ENCODE peak calls at places on chromosomes 1 and 21, in ten cellular contexts. M is kidney, F is PC-3, Z is IMR-90, N is uterus, A is cardiac muscle cell, D is breast epithelium, B is fibroblast of lung, X is keratinocyte, V is stomach. U is an unnamed sample.

GRCh38 chr1:72399807-72400206 is 117.5 kb upstream of the NEGR1 start:
- DNase-seq in M (no peak), F (no peak), Z (no peak), N (no peak), A (no peak), D (no peak), B (no peak), X (no peak), V (no peak), U (no peak)

GRCh38 chr1:205748398-205749093 is 1.4 kb downstream of the NUCKS1 start:
- DNase-seq in M (no peak), F (peak; percentile 23), Z (peak; percentile 79), N (peak; percentile 46), A (peak; percentile 96), D (no peak), B (peak; percentile 69), X (no peak), V (no peak), U (no peak)

GRCh38 chr1:154943649-154944421 is 7.3 kb upstream of the PMVK start:
- DNase-seq in M (no peak), F (peak; percentile 64), Z (peak; percentile 12), N (no peak), A (peak; percentile 39), D (no peak), B (no peak), X (no peak), V (peak; percentile 47), U (no peak)

GRCh38 chr1:3066250-3066711 is 2.7 kb upstream of the PRDM16 start:
- DNase-seq in M (peak; percentile 80), F (peak; percentile 16), Z (no peak), N (no peak), A (peak; percentile 38), D (no peak), B (no peak), X (no peak), V (peak; percentile 81), U (peak; percentile 90)

GRCh38 chr21:34302496-34302895 is 61.3 kb upstream of the KCNE2 start:
- DNase-seq in M (no peak), F (no peak), Z (peak; percentile 1), N (no peak), A (no peak), D (no peak), B (no peak), X (no peak), V (no peak), U (no peak)

GRCh38 chr21:32812035-32812434 is 40.5 kb upstream of the PAXBP1 start:
- DNase-seq in M (no peak), F (no peak), Z (peak; percentile 10), N (no peak), A (no peak), D (no peak), B (peak; percentile 45), X (no peak), V (no peak), U (no peak)

GRCh38 chr1:47785561-47786271 is 211.5 kb downstream of the TRABD2B start:
- DNase-seq in M (no peak), F (peak; percentile 22), Z (no peak), N (no peak), A (peak; percentile 13), D (no peak), B (no peak), X (no peak), V (no peak), U (peak; percentile 73)

GRCh38 chr1:3023994-3024393 is 2.7 kb downstream of the ACTRT2 start:
- DNase-seq in M (no peak), F (peak; percentile 17), Z (no peak), N (no peak), A (no peak), D (peak; percentile 15), B (no peak), X (no peak), V (no peak), U (no peak)

GRCh38 chr1:61254629-61255323 is 172.4 kb downstream of the NFIA start:
- DNase-seq in M (no peak), F (peak; percentile 44), Z (peak; percentile 18), N (peak; percentile 68), A (peak; percentile 80), D (no peak), B (no peak), X (no peak), V (no peak), U (no peak)

DNA sequence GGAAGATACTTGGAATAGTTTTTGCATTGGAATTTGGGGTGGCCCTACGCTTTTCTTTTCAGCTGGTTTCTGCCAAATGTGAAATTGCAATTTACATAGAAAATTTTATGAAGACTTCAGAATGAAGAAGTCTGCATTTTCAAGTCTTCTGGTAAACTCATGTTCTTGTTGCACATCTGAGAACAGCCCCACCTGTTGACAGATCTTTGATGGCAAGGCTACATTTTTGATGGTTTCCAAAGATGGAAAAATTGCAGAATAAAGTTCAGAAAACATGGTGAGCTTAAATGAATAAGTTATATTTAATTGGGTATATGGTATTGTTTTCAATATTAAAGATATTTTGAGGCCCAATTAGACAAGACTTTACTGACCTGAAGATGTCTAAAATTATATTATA is 25.4 kb downstream of the OLFM3 start:
- DNase-seq in M (no peak), F (peak; percentile 29), Z (peak; percentile 0), N (no peak), A (no peak), D (no peak), B (no peak), X (no peak), V (no peak), U (no peak)
- TF ChIP-seq CTCF in M (no peak), F (peak; percentile 56), Z (no peak), N (no peak), A (no peak), D (no peak), B (no peak), X (peak; percentile 10), V (no peak), U (no peak)

GRCh38 chr21:25827513-25827912 is 92.7 kb downstream of the GABPA start:
- DNase-seq in M (no peak), F (no peak), Z (no peak), N (no peak), A (no peak), D (no peak), B (no peak), X (no peak), V (no peak), U (no peak)

GRCh38 chr21:25835397-25835796 is 100.6 kb downstream of the GABPA start:
- DNase-seq in M (no peak), F (no peak), Z (no peak), N (no peak), A (peak; percentile 34), D (no peak), B (peak; percentile 11), X (no peak), V (no peak), U (no peak)

GRCh38 chr21:25826652-25827051 is 91.9 kb downstream of the GABPA start:
- DNase-seq in M (no peak), F (no peak), Z (no peak), N (no peak), A (no peak), D (no peak), B (no peak), X (no peak), V (no peak), U (no peak)

GRCh38 chr21:25834376-25834775 is 99.6 kb downstream of the GABPA start:
- DNase-seq in M (no peak), F (peak; percentile 51), Z (no peak), N (no peak), A (no peak), D (no peak), B (peak; percentile 35), X (no peak), V (no peak), U (no peak)

GRCh38 chr21:25831300-25831699 is 96.5 kb downstream of the GABPA start:
- DNase-seq in M (no peak), F (no peak), Z (peak; percentile 39), N (no peak), A (no peak), D (no peak), B (peak; percentile 20), X (no peak), V (no peak), U (no peak)
- H3K27ac ChIP-seq in M (no peak overlapping the region), F (no peak overlapping the region), Z (no peak overlapping the region), N (no peak overlapping the region), A (no peak overlapping the region), D (no peak overlapping the region), B (no peak overlapping the region), X (no peak overlapping the region), V (no peak overlapping the region), U (no peak overlapping the region)

DNA sequence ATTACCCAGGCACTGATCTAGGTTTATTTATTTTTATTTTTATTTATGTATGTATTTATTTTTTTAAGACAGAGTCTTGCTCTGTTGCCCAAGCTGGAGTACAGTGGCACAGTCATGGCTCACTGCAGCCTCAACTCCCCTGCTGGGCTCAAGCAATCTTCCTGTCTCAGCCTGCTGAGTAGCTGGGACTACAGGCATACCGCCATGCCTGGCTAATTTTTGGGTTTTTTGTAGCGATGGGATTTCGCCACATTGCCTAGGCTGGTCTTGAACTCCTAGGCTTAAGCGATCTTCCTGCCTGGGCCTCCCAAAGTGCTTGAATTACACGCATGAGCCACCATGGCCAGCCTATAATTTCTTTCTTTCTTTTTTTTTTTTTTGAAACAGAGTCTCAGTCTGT is 9.4 kb downstream of the PHACTR4 start:
- DNase-seq in M (no peak), F (no peak), Z (no peak), N (no peak), A (no peak), D (no peak), B (no peak), X (no peak), V (no peak), U (no peak)
- H3K4me3 ChIP-seq in M (no peak overlapping the region), F (no peak overlapping the region), Z (no peak overlapping the region), N (no peak overlapping the region), A (no peak overlapping the region), D (no peak overlapping the region), B (no peak overlapping the region), X (no peak overlapping the region), V (no peak overlapping the region), U (no peak overlapping the region)

DNA sequence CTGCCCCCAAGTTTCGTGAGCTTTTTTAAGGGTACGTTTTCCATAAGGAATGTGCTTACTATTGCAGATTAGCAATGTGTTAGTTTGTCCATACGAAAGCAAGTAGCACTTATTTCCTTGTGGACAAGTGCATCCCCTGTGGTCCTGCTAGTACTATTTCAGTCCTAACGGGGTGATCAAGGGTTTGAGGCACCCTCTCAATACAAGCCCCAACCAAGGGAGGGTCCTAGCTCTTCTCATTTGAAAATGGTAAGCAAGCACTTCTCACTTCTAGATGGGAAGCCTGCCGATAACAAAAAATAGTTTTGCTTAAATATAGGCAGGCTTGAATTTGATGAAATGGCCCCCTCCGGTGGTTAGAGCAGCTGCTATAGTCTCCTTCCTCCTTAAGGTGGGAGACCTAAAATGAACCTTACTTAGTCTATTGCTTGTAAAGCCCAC is 64.0 kb upstream of the HMCN1 start:
- DNase-seq in M (no peak), F (peak; percentile 54), Z (peak; percentile 55), N (no peak), A (peak; percentile 74), D (no peak), B (peak; percentile 45), X (no peak), V (peak; percentile 48), U (no peak)
- TF ChIP-seq CTCF in M (peak; percentile 63), F (peak; percentile 68), Z (peak; percentile 72), N (peak; percentile 5), A (peak; percentile 70), D (peak; percentile 25), B (peak; percentile 60), X (peak; percentile 51), V (peak; percentile 8), U (peak; percentile 42)

DNA sequence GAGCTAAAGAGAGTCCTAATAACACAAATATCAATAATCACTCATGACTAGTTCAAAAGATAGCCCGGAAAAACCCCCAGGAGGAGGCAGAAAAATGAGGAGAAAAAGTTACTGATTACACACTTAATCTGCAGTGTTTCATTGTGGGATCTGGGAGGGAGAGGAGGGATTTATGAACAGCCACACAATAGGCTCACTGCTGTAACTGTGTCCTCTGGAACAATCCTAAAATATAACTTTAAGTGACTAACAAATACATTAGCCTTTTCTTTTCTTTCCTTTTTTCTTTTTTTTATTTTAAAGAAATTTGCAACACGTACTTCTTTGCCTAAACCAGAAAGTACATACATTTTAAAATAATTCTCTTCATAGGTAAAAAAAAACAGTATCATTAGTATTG is 106.3 kb upstream of the LBR start:
- DNase-seq in M (no peak), F (no peak), Z (no peak), N (no peak), A (no peak), D (no peak), B (no peak), X (no peak), V (no peak), U (no peak)
- H3K27ac ChIP-seq in M (no peak overlapping the region), F (no peak overlapping the region), Z (no peak overlapping the region), N (no peak overlapping the region), A (peak overlapping the region; percentile 56), D (no peak overlapping the region), B (no peak overlapping the region), X (no peak overlapping the region), V (no peak overlapping the region), U (no peak overlapping the region)

U was measured in tibial artery.